ENCODE peak calls at places on chromosome 1, in six cellular contexts. One of them, this sample, is unnamed.

GRCh38 chr1:3127738-3128137 is 58.7 kb downstream of the PRDM16 start:
- DNase-seq in adipocyte: no peak
- DNase-seq in naive thymus-derived CD4-positive, alpha-beta T cell: no peak
- DNase-seq in CD8-positive, alpha-beta memory T cell: no peak
- DNase-seq in osteoblast: no peak
- DNase-seq in IMR-90: no peak
- DNase-seq in this sample: no peak

GRCh38 chr1:99561952-99562351 is 84.0 kb upstream of the PALMD start:
- DNase-seq in adipocyte: no peak
- DNase-seq in IMR-90: no peak
- DNase-seq in CD8-positive, alpha-beta memory T cell: no peak
- DNase-seq in naive thymus-derived CD4-positive, alpha-beta T cell: no peak
- DNase-seq in osteoblast: no peak
- DNase-seq in this sample: no peak

GRCh38 chr1:193697105-193697762 is 510.8 kb upstream of the B3GALT2 start:
- DNase-seq in adipocyte: no peak
- DNase-seq in CD8-positive, alpha-beta memory T cell: no peak
- DNase-seq in IMR-90: no peak
- DNase-seq in naive thymus-derived CD4-positive, alpha-beta T cell: no peak
- DNase-seq in osteoblast: no peak
- DNase-seq in this sample: no peak

GRCh38 chr1:208688656-208689315 is 444.6 kb upstream of the PLXNA2 start:
- DNase-seq in CD8-positive, alpha-beta memory T cell: no peak
- DNase-seq in adipocyte: no peak
- DNase-seq in osteoblast: no peak
- DNase-seq in IMR-90: no peak
- DNase-seq in naive thymus-derived CD4-positive, alpha-beta T cell: no peak
- DNase-seq in this sample: no peak

GRCh38 chr1:61453111-61453961 is 271.6 kb downstream of the TM2D1 start:
- DNase-seq in IMR-90: peak; percentile 86
- DNase-seq in osteoblast: peak; percentile 90
- DNase-seq in CD8-positive, alpha-beta memory T cell: peak; percentile 48
- DNase-seq in adipocyte: peak; percentile 97
- DNase-seq in naive thymus-derived CD4-positive, alpha-beta T cell: peak; percentile 60
- DNase-seq in this sample: peak; percentile 67

GRCh38 chr1:3584915-3585314 is 26.4 kb downstream of the MEGF6 start:
- DNase-seq in adipocyte: no peak
- DNase-seq in naive thymus-derived CD4-positive, alpha-beta T cell: no peak
- DNase-seq in IMR-90: no peak
- DNase-seq in osteoblast: no peak
- DNase-seq in CD8-positive, alpha-beta memory T cell: no peak
- DNase-seq in this sample: no peak

GRCh38 chr1:28056129-28056925 is 32.1 kb downstream of the EYA3 start:
- DNase-seq in IMR-90: no peak
- DNase-seq in osteoblast: no peak
- DNase-seq in adipocyte: no peak
- DNase-seq in naive thymus-derived CD4-positive, alpha-beta T cell: no peak
- DNase-seq in CD8-positive, alpha-beta memory T cell: peak; percentile 34
- DNase-seq in this sample: peak; percentile 52

GRCh38 chr1:77282187-77282865 is 507 bp downstream of the AK5 start:
- DNase-seq in adipocyte: peak; percentile 66
- DNase-seq in osteoblast: no peak
- DNase-seq in IMR-90: peak; percentile 35
- DNase-seq in naive thymus-derived CD4-positive, alpha-beta T cell: peak; percentile 53
- DNase-seq in CD8-positive, alpha-beta memory T cell: peak; percentile 8
- DNase-seq in this sample: peak; percentile 48

GRCh38 chr1:46342084-46342656 is 1.6 kb downstream of the NSUN4 start:
- DNase-seq in adipocyte: peak; percentile 57
- DNase-seq in osteoblast: no peak
- DNase-seq in CD8-positive, alpha-beta memory T cell: peak; percentile 4
- DNase-seq in naive thymus-derived CD4-positive, alpha-beta T cell: no peak
- DNase-seq in IMR-90: peak; percentile 55
- DNase-seq in this sample: peak; percentile 13

GRCh38 chr1:8170059-8170835 is 144.1 kb upstream of the ERRFI1 start:
- DNase-seq in IMR-90: no peak
- DNase-seq in naive thymus-derived CD4-positive, alpha-beta T cell: no peak
- DNase-seq in CD8-positive, alpha-beta memory T cell: no peak
- DNase-seq in osteoblast: no peak
- DNase-seq in adipocyte: no peak
- DNase-seq in this sample: no peak

GRCh38 chr1:224042557-224043118 is 71.3 kb upstream of the FBXO28 start:
- DNase-seq in adipocyte: no peak
- DNase-seq in osteoblast: peak; percentile 36
- DNase-seq in CD8-positive, alpha-beta memory T cell: no peak
- DNase-seq in IMR-90: peak; percentile 45
- DNase-seq in naive thymus-derived CD4-positive, alpha-beta T cell: no peak
- DNase-seq in this sample: no peak

GRCh38 chr1:155976062-155976912 is 2.1 kb downstream of the ARHGEF2 start:
- DNase-seq in IMR-90: peak; percentile 75
- DNase-seq in osteoblast: peak; percentile 86
- DNase-seq in naive thymus-derived CD4-positive, alpha-beta T cell: peak; percentile 70
- DNase-seq in adipocyte: peak; percentile 88
- DNase-seq in CD8-positive, alpha-beta memory T cell: peak; percentile 67
- DNase-seq in this sample: peak; percentile 48

GRCh38 chr1:93021539-93022134 is 57.4 kb upstream of the MTF2 start:
- DNase-seq in IMR-90: peak; percentile 61
- DNase-seq in adipocyte: peak; percentile 78
- DNase-seq in naive thymus-derived CD4-positive, alpha-beta T cell: peak; percentile 55
- DNase-seq in CD8-positive, alpha-beta memory T cell: peak; percentile 52
- DNase-seq in osteoblast: no peak
- DNase-seq in this sample: peak; percentile 73

GRCh38 chr1:114531094-114531493 is 20.1 kb upstream of the TRIM33 start:
- DNase-seq in naive thymus-derived CD4-positive, alpha-beta T cell: no peak
- DNase-seq in osteoblast: no peak
- DNase-seq in CD8-positive, alpha-beta memory T cell: no peak
- DNase-seq in adipocyte: no peak
- DNase-seq in IMR-90: no peak
- DNase-seq in this sample: no peak

GRCh38 chr1:219276029-219276738 is 102.5 kb downstream of the LYPLAL1 start:
- DNase-seq in naive thymus-derived CD4-positive, alpha-beta T cell: no peak
- DNase-seq in adipocyte: no peak
- DNase-seq in IMR-90: no peak
- DNase-seq in osteoblast: no peak
- DNase-seq in CD8-positive, alpha-beta memory T cell: no peak
- DNase-seq in this sample: no peak

GRCh38 chr1:119549719-119550141 is 42.7 kb downstream of the HSD3B1 start:
- DNase-seq in adipocyte: peak; percentile 88
- DNase-seq in naive thymus-derived CD4-positive, alpha-beta T cell: no peak
- DNase-seq in IMR-90: peak; percentile 67
- DNase-seq in osteoblast: no peak
- DNase-seq in CD8-positive, alpha-beta memory T cell: no peak
- DNase-seq in this sample: no peak

GRCh38 chr1:34101151-34101550 is 63.9 kb downstream of the CSMD2 start:
- DNase-seq in osteoblast: no peak
- DNase-seq in naive thymus-derived CD4-positive, alpha-beta T cell: no peak
- DNase-seq in IMR-90: peak; percentile 31
- DNase-seq in CD8-positive, alpha-beta memory T cell: no peak
- DNase-seq in adipocyte: peak; percentile 54
- DNase-seq in this sample: no peak

GRCh38 chr1:42529724-42530161 is 66.7 kb downstream of the CCDC30 start:
- DNase-seq in CD8-positive, alpha-beta memory T cell: no peak
- DNase-seq in naive thymus-derived CD4-positive, alpha-beta T cell: no peak
- DNase-seq in IMR-90: peak; percentile 72
- DNase-seq in adipocyte: peak; percentile 3
- DNase-seq in osteoblast: peak; percentile 91
- DNase-seq in this sample: peak; percentile 1

GRCh38 chr1:115641762-115642167 is at the start of gene VANGL1:
- DNase-seq in CD8-positive, alpha-beta memory T cell: peak; percentile 23
- DNase-seq in naive thymus-derived CD4-positive, alpha-beta T cell: no peak
- DNase-seq in IMR-90: peak; percentile 49
- DNase-seq in osteoblast: peak; percentile 98
- DNase-seq in adipocyte: peak; percentile 86
- DNase-seq in this sample: no peak

GRCh38 chr1:94942171-94943128 is 15.5 kb upstream of the CNN3 start:
- DNase-seq in naive thymus-derived CD4-positive, alpha-beta T cell: no peak
- DNase-seq in adipocyte: no peak
- DNase-seq in osteoblast: no peak
- DNase-seq in CD8-positive, alpha-beta memory T cell: no peak
- DNase-seq in IMR-90: no peak
- DNase-seq in this sample: no peak

GRCh38 chr1:20426371-20426770 is 59.6 kb downstream of the CAMK2N1 start:
- DNase-seq in naive thymus-derived CD4-positive, alpha-beta T cell: no peak
- DNase-seq in CD8-positive, alpha-beta memory T cell: no peak
- DNase-seq in adipocyte: no peak
- DNase-seq in osteoblast: no peak
- DNase-seq in IMR-90: no peak
- DNase-seq in this sample: no peak

GRCh38 chr1:2132222-2133038 is 62.1 kb downstream of the FAAP20 start:
- DNase-seq in IMR-90: peak; percentile 85
- DNase-seq in osteoblast: peak; percentile 97
- DNase-seq in CD8-positive, alpha-beta memory T cell: no peak
- DNase-seq in naive thymus-derived CD4-positive, alpha-beta T cell: peak; percentile 30
- DNase-seq in adipocyte: peak; percentile 89
- DNase-seq in this sample: no peak

GRCh38 chr1:59481915-59482505 is 185.1 kb downstream of the FGGY start:
- DNase-seq in adipocyte: peak; percentile 56
- DNase-seq in IMR-90: peak; percentile 75
- DNase-seq in naive thymus-derived CD4-positive, alpha-beta T cell: no peak
- DNase-seq in osteoblast: peak; percentile 58
- DNase-seq in CD8-positive, alpha-beta memory T cell: no peak
- DNase-seq in this sample: no peak

GRCh38 chr1:182622795-182623528 is 18.8 kb upstream of the RGS16 start:
- DNase-seq in adipocyte: no peak
- DNase-seq in naive thymus-derived CD4-positive, alpha-beta T cell: no peak
- DNase-seq in CD8-positive, alpha-beta memory T cell: no peak
- DNase-seq in osteoblast: no peak
- DNase-seq in IMR-90: no peak
- DNase-seq in this sample: no peak

GRCh38 chr1:164704954-164705353 is 146.0 kb downstream of the PBX1 start:
- DNase-seq in osteoblast: no peak
- DNase-seq in IMR-90: no peak
- DNase-seq in CD8-positive, alpha-beta memory T cell: no peak
- DNase-seq in naive thymus-derived CD4-positive, alpha-beta T cell: no peak
- DNase-seq in adipocyte: no peak
- DNase-seq in this sample: no peak

GRCh38 chr1:236142358-236143103 is at the start of gene GPR137B:
- DNase-seq in adipocyte: peak; percentile 79
- DNase-seq in naive thymus-derived CD4-positive, alpha-beta T cell: peak; percentile 41
- DNase-seq in IMR-90: peak; percentile 54
- DNase-seq in CD8-positive, alpha-beta memory T cell: peak; percentile 66
- DNase-seq in osteoblast: peak; percentile 98
- DNase-seq in this sample: peak; percentile 33

GRCh38 chr1:236143104-236143948 is 987 bp downstream of the GPR137B start:
- DNase-seq in osteoblast: peak; percentile 97
- DNase-seq in naive thymus-derived CD4-positive, alpha-beta T cell: peak; percentile 24
- DNase-seq in CD8-positive, alpha-beta memory T cell: peak; percentile 20
- DNase-seq in adipocyte: peak; percentile 81
- DNase-seq in IMR-90: peak; percentile 72
- DNase-seq in this sample: no peak

GRCh38 chr1:236139495-236139894 is 2.8 kb upstream of the GPR137B start:
- DNase-seq in naive thymus-derived CD4-positive, alpha-beta T cell: no peak
- DNase-seq in adipocyte: no peak
- DNase-seq in IMR-90: no peak
- DNase-seq in osteoblast: peak; percentile 58
- DNase-seq in CD8-positive, alpha-beta memory T cell: no peak
- DNase-seq in this sample: no peak

GRCh38 chr1:236140705-236141446 is 1.5 kb upstream of the GPR137B start:
- DNase-seq in IMR-90: peak; percentile 3
- DNase-seq in adipocyte: no peak
- DNase-seq in CD8-positive, alpha-beta memory T cell: no peak
- DNase-seq in osteoblast: peak; percentile 89
- DNase-seq in naive thymus-derived CD4-positive, alpha-beta T cell: no peak
- DNase-seq in this sample: no peak

GRCh38 chr1:236141447-236142357 is 637 bp upstream of the GPR137B start:
- DNase-seq in CD8-positive, alpha-beta memory T cell: peak; percentile 16
- DNase-seq in naive thymus-derived CD4-positive, alpha-beta T cell: peak; percentile 5
- DNase-seq in adipocyte: peak; percentile 80
- DNase-seq in IMR-90: peak; percentile 56
- DNase-seq in osteoblast: peak; percentile 96
- DNase-seq in this sample: no peak
- H3K27me3 ChIP-seq in CD8-positive, alpha-beta memory T cell: peaks cover 14% of the 10 kb centered on the region
- H3K27me3 ChIP-seq in naive thymus-derived CD4-positive, alpha-beta T cell: no peaks in the 10 kb centered on the region
- H3K27me3 ChIP-seq in adipocyte: peaks cover 30% of the 10 kb centered on the region
- H3K27me3 ChIP-seq in IMR-90: peaks cover 27% of the 10 kb centered on the region
- H3K27me3 ChIP-seq in osteoblast: peaks cover 9% of the 10 kb centered on the region
- H3K27me3 ChIP-seq in this sample: peaks cover 10% of the 10 kb centered on the region

GRCh38 chr1:179029293-179029692 is 3.6 kb downstream of the FAM20B start:
- DNase-seq in osteoblast: no peak
- DNase-seq in adipocyte: no peak
- DNase-seq in IMR-90: no peak
- DNase-seq in CD8-positive, alpha-beta memory T cell: no peak
- DNase-seq in naive thymus-derived CD4-positive, alpha-beta T cell: no peak
- DNase-seq in this sample: no peak

GRCh38 chr1:179031855-179032513 is 6.3 kb downstream of the FAM20B start:
- DNase-seq in naive thymus-derived CD4-positive, alpha-beta T cell: no peak
- DNase-seq in adipocyte: no peak
- DNase-seq in CD8-positive, alpha-beta memory T cell: no peak
- DNase-seq in osteoblast: no peak
- DNase-seq in IMR-90: peak; percentile 49
- DNase-seq in this sample: no peak

GRCh38 chr1:179030130-179030529 is 4.4 kb downstream of the FAM20B start:
- DNase-seq in CD8-positive, alpha-beta memory T cell: no peak
- DNase-seq in IMR-90: no peak
- DNase-seq in naive thymus-derived CD4-positive, alpha-beta T cell: no peak
- DNase-seq in osteoblast: no peak
- DNase-seq in adipocyte: no peak
- DNase-seq in this sample: no peak

GRCh38 chr1:179031284-179031683 is 5.6 kb downstream of the FAM20B start:
- DNase-seq in adipocyte: no peak
- DNase-seq in CD8-positive, alpha-beta memory T cell: no peak
- DNase-seq in naive thymus-derived CD4-positive, alpha-beta T cell: no peak
- DNase-seq in osteoblast: no peak
- DNase-seq in IMR-90: no peak
- DNase-seq in this sample: no peak

GRCh38 chr1:179030683-179031082 is 5.0 kb downstream of the FAM20B start:
- DNase-seq in naive thymus-derived CD4-positive, alpha-beta T cell: no peak
- DNase-seq in osteoblast: no peak
- DNase-seq in CD8-positive, alpha-beta memory T cell: no peak
- DNase-seq in adipocyte: no peak
- DNase-seq in IMR-90: no peak
- DNase-seq in this sample: no peak
- H3K4me1 ChIP-seq in naive thymus-derived CD4-positive, alpha-beta T cell: peaks cover 24% of the 10 kb centered on the region
- H3K4me1 ChIP-seq in osteoblast: peaks cover 43% of the 10 kb centered on the region
- H3K4me1 ChIP-seq in CD8-positive, alpha-beta memory T cell: peaks cover 29% of the 10 kb centered on the region
- H3K4me1 ChIP-seq in adipocyte: peaks cover 76% of the 10 kb centered on the region
- H3K4me1 ChIP-seq in IMR-90: peaks cover 14% of the 10 kb centered on the region
- H3K4me1 ChIP-seq in this sample: peaks cover 36% of the 10 kb centered on the region

DNA sequence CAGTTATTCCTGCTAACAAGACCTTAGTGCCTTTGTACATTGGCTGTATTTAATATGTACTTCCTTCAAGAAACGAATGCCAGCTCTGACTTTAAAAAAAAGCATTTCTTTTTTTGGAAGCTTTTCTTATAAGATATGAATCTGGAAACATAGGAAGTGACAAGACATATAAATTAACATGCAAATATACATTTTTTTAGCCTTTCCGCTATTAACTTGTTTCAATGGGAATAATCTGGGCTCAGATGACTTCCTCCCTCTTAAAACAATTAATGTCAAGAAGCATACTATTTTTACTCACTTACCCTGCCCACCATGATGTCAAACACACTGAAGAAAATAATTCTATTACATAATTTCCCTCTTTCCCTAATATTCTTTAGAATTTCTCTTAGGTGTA is 1.4 kb downstream of the DENND1B start:
- DNase-seq in adipocyte: no peak
- DNase-seq in naive thymus-derived CD4-positive, alpha-beta T cell: no peak
- DNase-seq in CD8-positive, alpha-beta memory T cell: no peak
- DNase-seq in osteoblast: no peak
- DNase-seq in IMR-90: no peak
- DNase-seq in this sample: no peak
- H3K4me3 ChIP-seq in adipocyte: peak overlapping the region; percentile 93
- H3K4me3 ChIP-seq in naive thymus-derived CD4-positive, alpha-beta T cell: peak overlapping the region; percentile 68
- H3K4me3 ChIP-seq in CD8-positive, alpha-beta memory T cell: peak overlapping the region; percentile 73
- H3K4me3 ChIP-seq in osteoblast: peak overlapping the region; percentile 84
- H3K4me3 ChIP-seq in IMR-90: peak overlapping the region; percentile 14
- H3K4me3 ChIP-seq in this sample: peak overlapping the region; percentile 99

GRCh38 chr1:159981351-159982055 is 27.5 kb upstream of the SLAMF9 start:
- DNase-seq in adipocyte: no peak
- DNase-seq in IMR-90: no peak
- DNase-seq in naive thymus-derived CD4-positive, alpha-beta T cell: no peak
- DNase-seq in osteoblast: no peak
- DNase-seq in CD8-positive, alpha-beta memory T cell: no peak
- DNase-seq in this sample: no peak
- H3K27me3 ChIP-seq in adipocyte: no peaks in the 10 kb centered on the region
- H3K27me3 ChIP-seq in IMR-90: peaks cover 21% of the 10 kb centered on the region
- H3K27me3 ChIP-seq in naive thymus-derived CD4-positive, alpha-beta T cell: no peaks in the 10 kb centered on the region
- H3K27me3 ChIP-seq in osteoblast: no peaks in the 10 kb centered on the region
- H3K27me3 ChIP-seq in CD8-positive, alpha-beta memory T cell: no peaks in the 10 kb centered on the region
- H3K27me3 ChIP-seq in this sample: peaks cover 18% of the 10 kb centered on the region